ENCODE peak calls at places on chromosomes 13 and 19, in ten cellular contexts. One of them, this sample, is unnamed.

GRCh38 chr19:11594084-11594483 is 3.2 kb upstream of the ZNF627 start:
- DNase-seq in neural crest cell: no peak
- DNase-seq in central memory CD4-positive, alpha-beta T cell: no peak
- DNase-seq in fibroblast of the conjunctiva: no peak
- DNase-seq in frontal cortex: no peak
- DNase-seq in activated CD4-positive, alpha-beta T cell treated with anti-CD3 and anti-CD28 coated beads for 4 hours: no peak
- DNase-seq in anterior cingulate cortex: no peak
- DNase-seq in KG1: no peak
- DNase-seq in activated T-cell treated with anti-CD3 and anti-CD28 coated beads, Interleukin-2, amount 50 U/mL, for 24 hours: no peak
- DNase-seq in mesenteric fat pad: no peak
- DNase-seq in this sample: no peak

GRCh38 chr13:23928985-23929384 is 31.7 kb upstream of the C1QTNF9B start:
- DNase-seq in neural crest cell: no peak
- DNase-seq in central memory CD4-positive, alpha-beta T cell: no peak
- DNase-seq in fibroblast of the conjunctiva: peak; percentile 21
- DNase-seq in frontal cortex: no peak
- DNase-seq in activated CD4-positive, alpha-beta T cell treated with anti-CD3 and anti-CD28 coated beads for 4 hours: no peak
- DNase-seq in anterior cingulate cortex: no peak
- DNase-seq in KG1: no peak
- DNase-seq in activated T-cell treated with anti-CD3 and anti-CD28 coated beads, Interleukin-2, amount 50 U/mL, for 24 hours: no peak
- DNase-seq in mesenteric fat pad: no peak
- DNase-seq in this sample: no peak

GRCh38 chr19:41932259-41933130 is 4.2 kb upstream of the ERFL start:
- DNase-seq in neural crest cell: no peak
- DNase-seq in central memory CD4-positive, alpha-beta T cell: no peak
- DNase-seq in fibroblast of the conjunctiva: no peak
- DNase-seq in frontal cortex: no peak
- DNase-seq in activated CD4-positive, alpha-beta T cell treated with anti-CD3 and anti-CD28 coated beads for 4 hours: no peak
- DNase-seq in anterior cingulate cortex: no peak
- DNase-seq in KG1: no peak
- DNase-seq in activated T-cell treated with anti-CD3 and anti-CD28 coated beads, Interleukin-2, amount 50 U/mL, for 24 hours: no peak
- DNase-seq in mesenteric fat pad: no peak
- DNase-seq in this sample: no peak

GRCh38 chr13:23608704-23609413 is 38.6 kb downstream of the TNFRSF19 start:
- DNase-seq in neural crest cell: no peak
- DNase-seq in central memory CD4-positive, alpha-beta T cell: no peak
- DNase-seq in fibroblast of the conjunctiva: no peak
- DNase-seq in frontal cortex: no peak
- DNase-seq in activated CD4-positive, alpha-beta T cell treated with anti-CD3 and anti-CD28 coated beads for 4 hours: no peak
- DNase-seq in anterior cingulate cortex: no peak
- DNase-seq in KG1: no peak
- DNase-seq in activated T-cell treated with anti-CD3 and anti-CD28 coated beads, Interleukin-2, amount 50 U/mL, for 24 hours: no peak
- DNase-seq in mesenteric fat pad: no peak
- DNase-seq in this sample: peak; percentile 59

GRCh38 chr19:18940791-18941627 is at the start of gene HOMER3:
- DNase-seq in neural crest cell: peak; percentile 84
- DNase-seq in central memory CD4-positive, alpha-beta T cell: peak; percentile 65
- DNase-seq in fibroblast of the conjunctiva: no peak
- DNase-seq in frontal cortex: peak; percentile 96
- DNase-seq in activated CD4-positive, alpha-beta T cell treated with anti-CD3 and anti-CD28 coated beads for 4 hours: peak; percentile 75
- DNase-seq in anterior cingulate cortex: peak; percentile 49
- DNase-seq in KG1: no peak
- DNase-seq in activated T-cell treated with anti-CD3 and anti-CD28 coated beads, Interleukin-2, amount 50 U/mL, for 24 hours: peak; percentile 86
- DNase-seq in mesenteric fat pad: peak; percentile 96
- DNase-seq in this sample: peak; percentile 85

GRCh38 chr19:41323023-41323422 is 13.1 kb downstream of the CCDC97 start:
- DNase-seq in neural crest cell: no peak
- DNase-seq in central memory CD4-positive, alpha-beta T cell: no peak
- DNase-seq in fibroblast of the conjunctiva: no peak
- DNase-seq in frontal cortex: no peak
- DNase-seq in activated CD4-positive, alpha-beta T cell treated with anti-CD3 and anti-CD28 coated beads for 4 hours: no peak
- DNase-seq in anterior cingulate cortex: no peak
- DNase-seq in KG1: no peak
- DNase-seq in activated T-cell treated with anti-CD3 and anti-CD28 coated beads, Interleukin-2, amount 50 U/mL, for 24 hours: no peak
- DNase-seq in mesenteric fat pad: no peak
- DNase-seq in this sample: peak; percentile 45

GRCh38 chr13:113978741-113979481 is 5.0 kb upstream of the C13orf46 start:
- DNase-seq in neural crest cell: no peak
- DNase-seq in central memory CD4-positive, alpha-beta T cell: no peak
- DNase-seq in fibroblast of the conjunctiva: no peak
- DNase-seq in frontal cortex: no peak
- DNase-seq in activated CD4-positive, alpha-beta T cell treated with anti-CD3 and anti-CD28 coated beads for 4 hours: no peak
- DNase-seq in anterior cingulate cortex: no peak
- DNase-seq in KG1: no peak
- DNase-seq in activated T-cell treated with anti-CD3 and anti-CD28 coated beads, Interleukin-2, amount 50 U/mL, for 24 hours: no peak
- DNase-seq in mesenteric fat pad: no peak
- DNase-seq in this sample: no peak

GRCh38 chr13:51781246-51782022 is 22.5 kb downstream of the DHRS12 start:
- DNase-seq in neural crest cell: no peak
- DNase-seq in central memory CD4-positive, alpha-beta T cell: no peak
- DNase-seq in fibroblast of the conjunctiva: no peak
- DNase-seq in frontal cortex: no peak
- DNase-seq in activated CD4-positive, alpha-beta T cell treated with anti-CD3 and anti-CD28 coated beads for 4 hours: no peak
- DNase-seq in anterior cingulate cortex: no peak
- DNase-seq in KG1: no peak
- DNase-seq in activated T-cell treated with anti-CD3 and anti-CD28 coated beads, Interleukin-2, amount 50 U/mL, for 24 hours: no peak
- DNase-seq in mesenteric fat pad: no peak
- DNase-seq in this sample: no peak

GRCh38 chr19:31555634-31556215 is 206.5 kb upstream of the TSHZ3 start:
- DNase-seq in neural crest cell: no peak
- DNase-seq in central memory CD4-positive, alpha-beta T cell: no peak
- DNase-seq in fibroblast of the conjunctiva: no peak
- DNase-seq in frontal cortex: no peak
- DNase-seq in activated CD4-positive, alpha-beta T cell treated with anti-CD3 and anti-CD28 coated beads for 4 hours: no peak
- DNase-seq in anterior cingulate cortex: no peak
- DNase-seq in KG1: no peak
- DNase-seq in activated T-cell treated with anti-CD3 and anti-CD28 coated beads, Interleukin-2, amount 50 U/mL, for 24 hours: no peak
- DNase-seq in mesenteric fat pad: no peak
- DNase-seq in this sample: no peak

GRCh38 chr19:18777156-18777724 is 13.9 kb downstream of the COMP start:
- DNase-seq in neural crest cell: no peak
- DNase-seq in central memory CD4-positive, alpha-beta T cell: no peak
- DNase-seq in fibroblast of the conjunctiva: no peak
- DNase-seq in frontal cortex: no peak
- DNase-seq in activated CD4-positive, alpha-beta T cell treated with anti-CD3 and anti-CD28 coated beads for 4 hours: no peak
- DNase-seq in anterior cingulate cortex: no peak
- DNase-seq in KG1: no peak
- DNase-seq in activated T-cell treated with anti-CD3 and anti-CD28 coated beads, Interleukin-2, amount 50 U/mL, for 24 hours: no peak
- DNase-seq in mesenteric fat pad: no peak
- DNase-seq in this sample: no peak

GRCh38 chr13:36543671-36544070 is 111.4 kb downstream of the CCNA1 start:
- DNase-seq in neural crest cell: no peak
- DNase-seq in central memory CD4-positive, alpha-beta T cell: no peak
- DNase-seq in fibroblast of the conjunctiva: no peak
- DNase-seq in frontal cortex: no peak
- DNase-seq in activated CD4-positive, alpha-beta T cell treated with anti-CD3 and anti-CD28 coated beads for 4 hours: no peak
- DNase-seq in anterior cingulate cortex: no peak
- DNase-seq in KG1: no peak
- DNase-seq in activated T-cell treated with anti-CD3 and anti-CD28 coated beads, Interleukin-2, amount 50 U/mL, for 24 hours: no peak
- DNase-seq in mesenteric fat pad: no peak
- DNase-seq in this sample: no peak

GRCh38 chr19:10510301-10510802 is 6.9 kb downstream of the S1PR5 start:
- DNase-seq in neural crest cell: peak; percentile 66
- DNase-seq in central memory CD4-positive, alpha-beta T cell: peak; percentile 38
- DNase-seq in fibroblast of the conjunctiva: no peak
- DNase-seq in frontal cortex: no peak
- DNase-seq in activated CD4-positive, alpha-beta T cell treated with anti-CD3 and anti-CD28 coated beads for 4 hours: peak; percentile 34
- DNase-seq in anterior cingulate cortex: no peak
- DNase-seq in KG1: no peak
- DNase-seq in activated T-cell treated with anti-CD3 and anti-CD28 coated beads, Interleukin-2, amount 50 U/mL, for 24 hours: peak; percentile 80
- DNase-seq in mesenteric fat pad: no peak
- DNase-seq in this sample: no peak

GRCh38 chr13:102045713-102046112 is 356.1 kb downstream of the FGF14 start:
- DNase-seq in neural crest cell: no peak
- DNase-seq in central memory CD4-positive, alpha-beta T cell: no peak
- DNase-seq in fibroblast of the conjunctiva: no peak
- DNase-seq in frontal cortex: no peak
- DNase-seq in activated CD4-positive, alpha-beta T cell treated with anti-CD3 and anti-CD28 coated beads for 4 hours: no peak
- DNase-seq in anterior cingulate cortex: no peak
- DNase-seq in KG1: no peak
- DNase-seq in activated T-cell treated with anti-CD3 and anti-CD28 coated beads, Interleukin-2, amount 50 U/mL, for 24 hours: no peak
- DNase-seq in mesenteric fat pad: no peak
- DNase-seq in this sample: no peak

GRCh38 chr19:18340990-18341868 is 831 bp downstream of the PGPEP1 start:
- DNase-seq in neural crest cell: no peak
- DNase-seq in central memory CD4-positive, alpha-beta T cell: peak; percentile 34
- DNase-seq in fibroblast of the conjunctiva: no peak
- DNase-seq in frontal cortex: peak; percentile 80
- DNase-seq in activated CD4-positive, alpha-beta T cell treated with anti-CD3 and anti-CD28 coated beads for 4 hours: peak; percentile 71
- DNase-seq in anterior cingulate cortex: peak; percentile 57
- DNase-seq in KG1: peak; percentile 55
- DNase-seq in activated T-cell treated with anti-CD3 and anti-CD28 coated beads, Interleukin-2, amount 50 U/mL, for 24 hours: peak; percentile 78
- DNase-seq in mesenteric fat pad: peak; percentile 91
- DNase-seq in this sample: peak; percentile 48

GRCh38 chr13:43348397-43348796 is 325.0 kb downstream of the DNAJC15 start:
- DNase-seq in neural crest cell: no peak
- DNase-seq in central memory CD4-positive, alpha-beta T cell: no peak
- DNase-seq in fibroblast of the conjunctiva: no peak
- DNase-seq in frontal cortex: no peak
- DNase-seq in activated CD4-positive, alpha-beta T cell treated with anti-CD3 and anti-CD28 coated beads for 4 hours: no peak
- DNase-seq in anterior cingulate cortex: no peak
- DNase-seq in KG1: no peak
- DNase-seq in activated T-cell treated with anti-CD3 and anti-CD28 coated beads, Interleukin-2, amount 50 U/mL, for 24 hours: no peak
- DNase-seq in mesenteric fat pad: no peak
- DNase-seq in this sample: no peak

GRCh38 chr13:97600438-97601080 is 166.6 kb downstream of the RAP2A start:
- DNase-seq in neural crest cell: no peak
- DNase-seq in central memory CD4-positive, alpha-beta T cell: no peak
- DNase-seq in fibroblast of the conjunctiva: peak; percentile 53
- DNase-seq in frontal cortex: no peak
- DNase-seq in activated CD4-positive, alpha-beta T cell treated with anti-CD3 and anti-CD28 coated beads for 4 hours: no peak
- DNase-seq in anterior cingulate cortex: no peak
- DNase-seq in KG1: no peak
- DNase-seq in activated T-cell treated with anti-CD3 and anti-CD28 coated beads, Interleukin-2, amount 50 U/mL, for 24 hours: no peak
- DNase-seq in mesenteric fat pad: no peak
- DNase-seq in this sample: no peak

GRCh38 chr13:47897411-47898050 is 103.5 kb downstream of the SUCLA2 start:
- DNase-seq in neural crest cell: no peak
- DNase-seq in central memory CD4-positive, alpha-beta T cell: no peak
- DNase-seq in fibroblast of the conjunctiva: no peak
- DNase-seq in frontal cortex: no peak
- DNase-seq in activated CD4-positive, alpha-beta T cell treated with anti-CD3 and anti-CD28 coated beads for 4 hours: no peak
- DNase-seq in anterior cingulate cortex: peak; percentile 13
- DNase-seq in KG1: no peak
- DNase-seq in activated T-cell treated with anti-CD3 and anti-CD28 coated beads, Interleukin-2, amount 50 U/mL, for 24 hours: no peak
- DNase-seq in mesenteric fat pad: no peak
- DNase-seq in this sample: no peak

GRCh38 chr13:112240076-112240475 is 136.1 kb upstream of the SPACA7 start:
- DNase-seq in neural crest cell: no peak
- DNase-seq in central memory CD4-positive, alpha-beta T cell: no peak
- DNase-seq in fibroblast of the conjunctiva: no peak
- DNase-seq in frontal cortex: no peak
- DNase-seq in activated CD4-positive, alpha-beta T cell treated with anti-CD3 and anti-CD28 coated beads for 4 hours: no peak
- DNase-seq in anterior cingulate cortex: no peak
- DNase-seq in KG1: no peak
- DNase-seq in activated T-cell treated with anti-CD3 and anti-CD28 coated beads, Interleukin-2, amount 50 U/mL, for 24 hours: no peak
- DNase-seq in mesenteric fat pad: no peak
- DNase-seq in this sample: no peak

GRCh38 chr19:56838930-56839664 is 1.4 kb downstream of the PEG3 start:
- DNase-seq in neural crest cell: no peak
- DNase-seq in central memory CD4-positive, alpha-beta T cell: no peak
- DNase-seq in fibroblast of the conjunctiva: peak; percentile 96
- DNase-seq in frontal cortex: peak; percentile 45
- DNase-seq in activated CD4-positive, alpha-beta T cell treated with anti-CD3 and anti-CD28 coated beads for 4 hours: no peak
- DNase-seq in anterior cingulate cortex: peak; percentile 99
- DNase-seq in KG1: peak; percentile 97
- DNase-seq in activated T-cell treated with anti-CD3 and anti-CD28 coated beads, Interleukin-2, amount 50 U/mL, for 24 hours: no peak
- DNase-seq in mesenteric fat pad: peak; percentile 95
- DNase-seq in this sample: peak; percentile 96

This sample was measured in left ventricle myocardium inferior.